ENCODE peak calls at places on chromosomes 13 and 19, in eight cellular contexts. A is AG04450; N is breast epithelium; S is naive thymus-derived CD4-positive, alpha-beta T cell; I is tibial artery; U is heart right ventricle; Y is body of pancreas; Q is IMR-90. B is an unnamed sample. For H3K27me3, the result is how much of the 10 kb centered on the place peaks cover.

GRCh38 chr13:50187352-50188029 is 172.2 kb downstream of the KCNRG start:
- DNase-seq in A (no peak), Q (no peak), S (no peak), I (no peak), N (no peak), U (no peak), Y (no peak), B (no peak)

GRCh38 chr13:91017031-91017668 is 330.3 kb upstream of the MIR17HG start:
- DNase-seq in S (no peak), Q (peak), A (no peak), U (no peak), N (no peak), I (no peak), Y (peak), B (peak)

GRCh38 chr19:29714953-29715694 is at the start of gene C19orf12:
- DNase-seq in I (peak), A (no peak), S (no peak), Q (peak), U (peak), N (peak), Y (peak), B (no peak)

GRCh38 chr19:30439271-30439750 is 67.1 kb downstream of the ZNF536 start:
- DNase-seq in S (no peak), N (no peak), Y (no peak), Q (no peak), U (no peak), I (peak), A (no peak), B (no peak)

GRCh38 chr13:102825921-102826706 is 19.7 kb upstream of the ERCC5 start:
- DNase-seq in U (no peak), Y (no peak), S (no peak), A (peak), N (no peak), I (no peak), Q (peak), B (peak)

GRCh38 chr19:38506723-38507550 is 73.4 kb downstream of the RYR1 start:
- DNase-seq in Q (no peak), Y (peak), I (no peak), A (no peak), S (peak), U (peak), N (no peak), B (peak)

GRCh38 chr13:75691183-75691582 is 55.1 kb downstream of the LMO7 start:
- DNase-seq in U (no peak), Q (peak), A (no peak), S (no peak), Y (no peak), N (no peak), I (no peak), B (no peak)

GRCh38 chr13:78420814-78421213 is 182.5 kb downstream of the POU4F1 start:
- DNase-seq in I (no peak), A (no peak), Y (no peak), U (peak), N (no peak), S (no peak), Q (no peak), B (no peak)

GRCh38 chr13:37923236-37923635 is 53.7 kb upstream of the TRPC4 start:
- DNase-seq in Q (no peak), S (no peak), I (no peak), U (no peak), N (no peak), A (no peak), Y (no peak), B (no peak)

DNA sequence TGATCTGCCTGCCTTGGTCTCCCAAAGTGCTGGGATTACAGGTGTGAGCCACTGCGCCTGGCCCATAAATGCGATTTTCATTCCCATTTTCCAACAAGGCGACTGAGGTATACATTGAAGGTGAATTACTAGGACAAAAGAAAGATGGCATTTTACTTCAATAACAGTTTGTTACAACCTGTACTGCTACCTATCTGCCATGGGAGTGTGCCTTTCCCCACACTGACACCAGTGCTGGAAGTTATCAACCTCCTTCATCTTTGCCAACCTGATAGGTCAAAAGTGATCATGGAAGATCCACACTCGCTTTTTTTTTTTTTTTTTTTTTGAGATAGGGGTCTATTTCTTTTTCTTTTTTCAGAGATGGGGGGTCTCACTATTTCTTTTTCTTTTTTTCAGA is 11.0 kb downstream of the CRX start:
- DNase-seq in I (no peak), U (no peak), Q (no peak), A (no peak), Y (no peak), S (no peak), N (no peak), B (no peak)
- H3K27ac ChIP-seq in I (no peak), U (no peak), Q (no peak), A (no peak), Y (no peak), S (no peak), N (no peak), B (no peak)

GRCh38 chr19:13016628-13017305 is 21.5 kb downstream of the NFIX start:
- DNase-seq in N (no peak), Q (no peak), U (no peak), A (no peak), S (no peak), I (no peak), Y (no peak), B (no peak)

GRCh38 chr19:13014921-13015280 is 19.6 kb downstream of the NFIX start:
- DNase-seq in I (no peak), S (no peak), N (no peak), Y (no peak), Q (no peak), A (no peak), U (no peak), B (no peak)

GRCh38 chr19:13017306-13018036 is 22.2 kb downstream of the NFIX start:
- DNase-seq in U (no peak), Y (no peak), N (no peak), A (no peak), Q (no peak), S (no peak), I (no peak), B (no peak)

GRCh38 chr19:13015361-13016231 is 20.3 kb downstream of the NFIX start:
- DNase-seq in Y (no peak), Q (peak), I (no peak), U (peak), N (no peak), A (no peak), S (no peak), B (no peak)

DNA sequence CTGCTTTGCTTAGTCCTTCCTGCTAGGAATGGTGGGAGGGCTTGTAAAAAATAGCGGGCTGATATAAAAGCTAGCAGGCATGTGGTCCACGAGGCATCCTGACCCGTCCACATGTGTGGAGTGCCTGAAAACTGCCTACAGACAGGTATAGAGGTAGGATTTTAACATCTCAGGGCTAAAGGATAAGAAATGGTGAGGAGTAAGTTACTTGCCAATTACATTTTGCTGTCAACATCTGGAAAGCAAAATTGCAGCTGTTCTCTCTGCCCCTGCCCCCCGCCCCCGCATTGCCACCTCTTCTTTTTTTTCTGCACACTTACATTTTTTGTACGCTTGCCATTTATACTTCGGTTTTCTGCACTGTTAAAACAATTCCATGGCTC is 21.0 kb downstream of the NFIX start:
- DNase-seq in I (no peak), Y (no peak), S (no peak), A (no peak), Q (no peak), U (no peak), N (no peak), B (no peak)
- H3K27me3 ChIP-seq in I (under half), Y (under half), S (under half), A (under half), Q (under half), U (under half), N (under half), B (under half)

DNA sequence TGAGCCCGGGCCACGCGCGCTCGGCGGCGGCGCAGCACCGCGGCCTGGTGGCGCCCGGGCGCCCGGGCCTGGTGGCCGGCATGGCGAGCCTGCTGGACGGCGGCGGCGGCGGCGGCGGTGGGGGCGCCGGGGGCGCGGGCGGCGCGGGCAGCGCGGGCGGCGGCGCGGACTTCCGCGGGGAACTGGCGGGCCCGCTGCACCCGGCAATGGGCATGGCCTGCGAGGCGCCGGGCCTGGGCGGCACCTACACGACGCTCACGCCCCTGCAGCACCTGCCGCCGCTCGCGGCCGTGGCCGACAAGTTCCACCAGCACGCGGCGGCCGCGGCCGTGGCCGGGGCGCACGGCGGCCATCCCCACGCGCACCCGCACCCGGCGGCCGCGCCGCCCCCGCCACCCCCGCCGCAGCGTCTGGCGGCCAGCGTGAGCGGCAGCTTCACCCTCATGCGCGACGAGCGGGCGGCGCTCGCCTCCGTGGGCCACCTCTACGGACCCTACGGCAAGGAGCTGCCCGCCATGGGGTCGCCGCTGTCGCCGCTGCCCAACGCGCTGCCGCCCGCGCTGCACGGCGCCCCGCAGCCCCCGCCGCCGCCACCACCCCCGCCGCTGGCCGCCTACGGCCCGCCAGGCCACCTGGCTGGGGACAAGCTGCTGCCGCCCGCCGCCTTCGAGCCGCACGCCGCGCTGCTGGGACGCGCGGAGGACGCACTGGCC is 580 bp downstream of the ONECUT3 start:
- DNase-seq in I (no peak), S (no peak), Q (no peak), Y (no peak), U (no peak), A (no peak), N (no peak), B (no peak)
- H3K27ac ChIP-seq in I (no peak), S (no peak), Q (no peak), Y (no peak), U (no peak), A (no peak), N (no peak), B (no peak)

GRCh38 chr13:66585669-66586203 is 644.4 kb downstream of the PCDH9 start:
- DNase-seq in I (no peak), N (no peak), Q (no peak), Y (no peak), A (no peak), U (no peak), S (no peak), B (no peak)

GRCh38 chr13:66578305-66578704 is 651.8 kb downstream of the PCDH9 start:
- DNase-seq in N (no peak), S (no peak), U (no peak), Q (peak), I (no peak), Y (no peak), A (no peak), B (no peak)

GRCh38 chr13:66577358-66577757 is 652.8 kb downstream of the PCDH9 start:
- DNase-seq in N (no peak), U (no peak), A (no peak), Q (no peak), I (no peak), Y (no peak), S (no peak), B (no peak)

GRCh38 chr13:66586489-66586888 is 643.6 kb downstream of the PCDH9 start:
- DNase-seq in Q (no peak), I (no peak), S (no peak), U (no peak), N (no peak), Y (no peak), A (no peak), B (no peak)

GRCh38 chr13:66581691-66582090 is 648.4 kb downstream of the PCDH9 start:
- DNase-seq in S (no peak), Q (no peak), U (no peak), A (no peak), I (no peak), Y (no peak), N (no peak), B (no peak)
- H3K27me3 ChIP-seq in S (under half), Q (under half), U (under half), A (under half), I (under half), Y (under half), N (under half), B (under half)